ENCODE peak calls at places on chromosomes 4 and X, in seven cellular contexts. W is T47D, B is H1, M is GM12878, O is HCT116, Z is HepG2, S is K562. U is an unnamed sample.

GRCh38 chr4:152585036-152585439 is 49.1 kb upstream of the FBXW7 start:
- DNase-seq in O (no peak), B (no peak), Z (no peak), W (no peak), S (no peak), M (peak; percentile 37), U (no peak)

GRCh38 chr4:42995343-42995944 is 102.9 kb downstream of the GRXCR1 start:
- DNase-seq in O (no peak), S (peak; percentile 9), M (no peak), Z (peak; percentile 12), W (peak; percentile 17), B (no peak), U (peak; percentile 57)

GRCh38 chr4:80027611-80028010 is 45.4 kb downstream of the ANTXR2 start:
- DNase-seq in M (no peak), O (no peak), S (no peak), Z (no peak), W (no peak), B (no peak), U (no peak)

GRCh38 chrX:72026341-72027023 is 105.2 kb downstream of the RTL5 start:
- DNase-seq in Z (no peak), M (no peak), O (no peak), S (no peak), W (no peak), B (peak; percentile 2), U (no peak)

GRCh38 chr4:2266181-2266580 is 4.3 kb upstream of the MXD4 start:
- DNase-seq in B (no peak), Z (no peak), O (no peak), W (no peak), S (no peak), M (no peak), U (peak; percentile 48)

GRCh38 chrX:104712515-104712914 is 146.5 kb downstream of the IL1RAPL2 start:
- DNase-seq in S (no peak), M (no peak), W (no peak), O (no peak), B (no peak), Z (no peak), U (no peak)

GRCh38 chrX:14546190-14546589 is 16.9 kb downstream of the GLRA2 start:
- DNase-seq in M (no peak), O (no peak), Z (no peak), B (no peak), W (no peak), S (no peak), U (no peak)

GRCh38 chrX:154140206-154140605 is 3.8 kb upstream of the OPN1LW start:
- DNase-seq in S (no peak), O (no peak), M (no peak), B (no peak), W (no peak), Z (no peak), U (no peak)

GRCh38 chr4:113502476-113502875 is 259.1 kb downstream of the CAMK2D start:
- DNase-seq in Z (peak; percentile 12), B (no peak), W (no peak), M (no peak), O (no peak), S (no peak), U (no peak)

GRCh38 chr4:169397762-169398161 is 127.0 kb upstream of the SH3RF1 start:
- DNase-seq in M (no peak), B (no peak), Z (no peak), S (no peak), W (no peak), O (no peak), U (no peak)

GRCh38 chr4:140807491-140808257 is 51.5 kb upstream of the TBC1D9 start:
- DNase-seq in W (no peak), Z (no peak), O (no peak), M (peak; percentile 71), B (no peak), S (no peak), U (no peak)

GRCh38 chr4:97646997-97647396 is 496.3 kb downstream of the STPG2 start:
- DNase-seq in Z (no peak), W (no peak), S (no peak), B (no peak), O (no peak), M (no peak), U (no peak)

GRCh38 chrX:153781428-153782047 is 697 bp downstream of the SRPK3 start:
- DNase-seq in B (no peak), S (no peak), Z (no peak), O (no peak), M (no peak), W (no peak), U (no peak)

GRCh38 chr4:24213936-24214335 is 324.1 kb upstream of the PPARGC1A start:
- DNase-seq in M (no peak), W (no peak), S (no peak), B (no peak), O (no peak), Z (no peak), U (no peak)

GRCh38 chr4:23930750-23931488 is 41.1 kb upstream of the PPARGC1A start:
- DNase-seq in B (no peak), Z (peak; percentile 75), O (no peak), W (no peak), M (no peak), S (no peak), U (peak; percentile 42)

GRCh38 chr4:176824645-176825366 is 32.1 kb upstream of the VEGFC start:
- DNase-seq in O (no peak), S (no peak), M (no peak), Z (no peak), W (no peak), B (no peak), U (no peak)

GRCh38 chr4:7332216-7333023 is 102.3 kb downstream of the PSAPL1 start:
- DNase-seq in Z (no peak), S (no peak), M (no peak), B (no peak), O (no peak), W (no peak), U (no peak)

GRCh38 chr4:6492861-6493667 is 20.6 kb upstream of the PPP2R2C start:
- DNase-seq in M (no peak), B (peak; percentile 41), S (no peak), O (no peak), W (no peak), Z (no peak), U (no peak)

GRCh38 chr4:8010618-8011017 is 71.0 kb upstream of the AFAP1 start:
- DNase-seq in W (no peak), Z (peak; percentile 41), S (no peak), M (no peak), B (no peak), O (no peak), U (peak; percentile 96)

GRCh38 chrX:71627588-71628404 is 9.5 kb upstream of the CXCR3 start:
- DNase-seq in B (no peak), S (no peak), M (no peak), O (no peak), Z (peak; percentile 49), W (no peak), U (no peak)

GRCh38 chr4:71275570-71275969 is 63.2 kb upstream of the SLC4A4 start:
- DNase-seq in S (no peak), Z (no peak), W (no peak), O (no peak), B (no peak), M (no peak), U (no peak)

GRCh38 chr4:1174941-1175634 is 2.7 kb upstream of the SPON2 start:
- DNase-seq in S (no peak), M (no peak), B (no peak), O (no peak), Z (no peak), W (no peak), U (no peak)

GRCh38 chr4:51932684-51933083 is 87.5 kb downstream of the LRRC66 start:
- DNase-seq in M (no peak), B (no peak), S (no peak), Z (no peak), O (no peak), W (no peak), U (no peak)

GRCh38 chrX:43559643-43560042 is 96.5 kb upstream of the MAOA start:
- DNase-seq in B (peak; percentile 53), Z (peak; percentile 39), O (peak; percentile 28), W (peak; percentile 9), S (peak; percentile 20), M (no peak), U (peak; percentile 39)
- TF ChIP-seq JUND in B (no peak), Z (no peak), O (no peak), W (no peak), S (no peak), M (no peak), U (no peak)

DNA sequence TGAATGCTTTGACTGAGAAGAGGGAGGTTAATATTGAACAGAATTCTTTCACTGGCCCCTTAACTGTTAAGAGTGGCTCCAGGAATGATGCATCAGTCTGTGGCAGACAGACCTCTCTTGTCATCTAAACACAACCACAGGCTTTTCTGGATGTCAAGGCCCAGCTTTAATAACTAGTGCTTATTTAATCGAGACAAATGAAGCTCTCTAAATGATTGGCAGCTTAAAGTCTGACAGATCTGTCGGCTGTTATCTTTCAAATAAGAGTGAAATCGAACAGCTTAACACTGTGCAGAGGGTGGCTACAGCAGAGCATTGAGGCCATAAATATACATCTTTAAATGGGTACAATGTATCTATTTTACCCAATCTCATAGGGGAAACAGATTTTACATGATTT is 500.8 kb upstream of the PABPC4L start:
- DNase-seq in B (no peak), M (no peak), S (no peak), W (no peak), Z (no peak), O (no peak), U (no peak)
- TF ChIP-seq JUND in B (no peak), M (no peak), S (no peak), W (no peak), Z (no peak), O (no peak), U (no peak)

GRCh38 chrX:45233541-45233940 is 32.9 kb upstream of the DIPK2B start:
- DNase-seq in W (no peak), S (no peak), Z (no peak), B (no peak), M (no peak), O (no peak), U (no peak)
- TF ChIP-seq JUND in W (no peak), S (no peak), Z (no peak), B (no peak), M (no peak), O (no peak), U (no peak)

GRCh38 chr4:64781737-64782326 is 372.6 kb upstream of the TECRL start:
- DNase-seq in Z (peak; percentile 16), M (no peak), S (peak; percentile 7), O (no peak), W (no peak), B (no peak), U (peak; percentile 2)

GRCh38 chr4:64780664-64781063 is 371.4 kb upstream of the TECRL start:
- DNase-seq in Z (no peak), O (no peak), B (no peak), M (no peak), S (no peak), W (no peak), U (no peak)

DNA sequence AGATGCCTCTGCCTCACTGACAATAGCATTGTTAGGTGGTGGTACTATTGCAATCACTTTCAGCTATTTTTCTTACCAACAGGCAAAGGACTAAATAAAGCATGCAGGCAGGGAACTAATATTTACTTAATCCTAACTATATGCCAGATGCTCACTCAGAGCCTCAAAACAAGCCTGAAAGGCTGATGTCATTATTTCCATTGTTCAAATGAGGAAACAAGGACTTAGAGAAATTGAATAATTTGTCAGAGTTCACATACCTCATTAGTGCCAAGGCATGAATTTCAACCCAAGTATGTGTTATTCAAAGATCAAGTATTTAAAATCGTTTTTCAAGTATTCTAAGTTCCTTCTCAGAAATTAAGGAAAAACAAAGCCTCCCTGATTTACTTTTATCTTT is 374.9 kb upstream of the TECRL start:
- DNase-seq in S (no peak), M (no peak), O (no peak), B (no peak), W (no peak), Z (no peak), U (no peak)
- TF ChIP-seq JUND in S (no peak), M (no peak), O (no peak), B (no peak), W (no peak), Z (no peak), U (no peak)

U was measured in SK-N-SH.